ENCODE peak calls at places on chromosomes 6 and 20, in seven cellular contexts. G is spleen, R is stomach, T is astrocyte of the cerebellum, Q is natural killer cell, Z is HFFc6, H is progenitor cell of endocrine pancreas. P is an unnamed sample.

GRCh38 chr6:2857580-2858337 is 16.1 kb upstream of the SERPINB1 start:
- DNase-seq in Z (no peak), T (no peak), H (no peak), R (no peak), Q (peak; percentile 60), G (peak; percentile 87), P (no peak)

GRCh38 chr6:36783603-36784378 is 55.5 kb downstream of the CPNE5 start:
- DNase-seq in T (no peak), H (no peak), Q (no peak), R (no peak), G (no peak), Z (no peak), P (no peak)

GRCh38 chr6:43307451-43308100 is 1.1 kb downstream of the CRIP3 start:
- DNase-seq in R (no peak), T (no peak), H (no peak), Q (no peak), Z (no peak), G (peak; percentile 79), P (no peak)

GRCh38 chr20:13723015-13723414 is 61.7 kb downstream of the ESF1 start:
- DNase-seq in Q (no peak), R (no peak), Z (no peak), H (no peak), T (no peak), G (no peak), P (no peak)

GRCh38 chr20:2633381-2633780 is 19.1 kb upstream of the NOP56 start:
- DNase-seq in Z (no peak), T (no peak), R (no peak), G (no peak), Q (no peak), H (no peak), P (no peak)

GRCh38 chr20:3645309-3646066 is 17.7 kb downstream of the GFRA4 start:
- DNase-seq in H (no peak), T (no peak), Z (no peak), Q (no peak), G (no peak), R (no peak), P (no peak)

GRCh38 chr6:117441824-117442264 is 16.1 kb upstream of the ROS1 start:
- DNase-seq in Q (no peak), Z (no peak), G (no peak), R (no peak), H (no peak), T (peak; percentile 52), P (no peak)

GRCh38 chr20:49568491-49569151 is 684 bp upstream of the PTGIS start:
- DNase-seq in G (no peak), Q (no peak), R (peak; percentile 17), H (no peak), Z (no peak), T (no peak), P (no peak)

GRCh38 chr20:51469046-51469445 is 73.5 kb downstream of the NFATC2 start:
- DNase-seq in Z (no peak), T (no peak), Q (no peak), G (peak; percentile 34), H (no peak), R (no peak), P (no peak)

GRCh38 chr6:132768051-132768517 is 10.4 kb upstream of the VNN2 start:
- DNase-seq in T (no peak), G (peak; percentile 82), H (peak; percentile 9), Q (peak; percentile 21), Z (peak; percentile 36), R (peak; percentile 52), P (no peak)

GRCh38 chr6:16623733-16624132 is 137.5 kb downstream of the ATXN1 start:
- DNase-seq in Z (no peak), H (no peak), T (no peak), R (no peak), G (no peak), Q (no peak), P (no peak)

GRCh38 chr6:109242923-109243322 is 139.3 kb downstream of the CD164 start:
- DNase-seq in Z (peak; percentile 32), Q (no peak), T (no peak), H (no peak), R (no peak), G (no peak), P (no peak)

GRCh38 chr20:33796263-33796906 is 14.8 kb upstream of the CHMP4B start:
- DNase-seq in Z (no peak), T (no peak), R (peak; percentile 82), H (peak; percentile 55), Q (no peak), G (no peak), P (no peak)

GRCh38 chr6:165886169-165886568 is 223.1 kb upstream of the PDE10A start:
- DNase-seq in Q (no peak), Z (no peak), R (no peak), H (no peak), T (no peak), G (no peak), P (no peak)

GRCh38 chr6:105210932-105211531 is 31.2 kb upstream of the POPDC3 start:
- DNase-seq in Z (no peak), G (no peak), R (no peak), H (no peak), Q (no peak), T (no peak), P (no peak)

GRCh38 chr6:89952696-89953095 is 58.4 kb downstream of the GJA10 start:
- DNase-seq in H (no peak), Q (peak; percentile 32), Z (peak; percentile 85), T (peak; percentile 86), R (no peak), G (no peak), P (no peak)

GRCh38 chr6:25414168-25414567 is 135.0 kb downstream of the CARMIL1 start:
- DNase-seq in G (no peak), T (no peak), Q (no peak), R (no peak), H (no peak), Z (no peak), P (peak; percentile 8)

GRCh38 chr20:13772529-13772928 is 12.2 kb downstream of the ESF1 start:
- DNase-seq in T (no peak), Q (no peak), G (no peak), H (no peak), R (no peak), Z (no peak), P (no peak)

GRCh38 chr6:153941768-153942167 is 97.3 kb upstream of the OPRM1 start:
- DNase-seq in Q (no peak), H (no peak), G (no peak), T (no peak), Z (no peak), R (no peak), P (no peak)

GRCh38 chr6:108080010-108080780 is 5.7 kb upstream of the OSTM1 start:
- DNase-seq in H (no peak), T (peak; percentile 76), G (no peak), Q (no peak), Z (peak; percentile 48), R (no peak), P (no peak)

GRCh38 chr6:168514216-168514615 is 73.2 kb downstream of the SMOC2 start:
- DNase-seq in Z (no peak), H (no peak), T (no peak), G (no peak), R (peak; percentile 78), Q (no peak), P (no peak)

GRCh38 chr6:125612400-125612846 is 137.0 kb upstream of the HEY2 start:
- DNase-seq in Z (no peak), G (no peak), R (no peak), T (no peak), H (no peak), Q (no peak), P (no peak)

GRCh38 chr6:53734473-53735299 is 60.1 kb upstream of the LRRC1 start:
- DNase-seq in T (peak; percentile 71), R (peak; percentile 60), Z (peak; percentile 90), Q (no peak), H (no peak), G (no peak), P (no peak)
- TF ChIP-seq CTCF in T (peak; percentile 33), R (no peak), Z (peak; percentile 78), Q (no peak), H (peak; percentile 49), G (no peak), P (peak; percentile 4)

GRCh38 chr6:137271245-137272183 is 52.3 kb upstream of the IFNGR1 start:
- DNase-seq in G (no peak), Q (no peak), T (peak; percentile 56), Z (peak; percentile 46), R (no peak), H (no peak), P (peak; percentile 31)
- TF ChIP-seq CTCF in G (peak; percentile 80), Q (peak; percentile 91), T (peak; percentile 88), Z (peak; percentile 92), R (peak; percentile 86), H (peak; percentile 90), P (peak; percentile 95)

GRCh38 chr20:45463113-45463512 is 6.4 kb upstream of the WFDC2 start:
- DNase-seq in H (no peak), G (no peak), Q (no peak), R (no peak), T (no peak), Z (no peak), P (no peak)

GRCh38 chr20:45461225-45461624 is 8.3 kb upstream of the WFDC2 start:
- DNase-seq in Q (no peak), Z (no peak), G (no peak), T (no peak), R (no peak), H (no peak), P (no peak)

GRCh38 chr20:45462711-45463110 is 6.8 kb upstream of the WFDC2 start:
- DNase-seq in T (no peak), Z (no peak), Q (no peak), G (no peak), R (no peak), H (no peak), P (no peak)

GRCh38 chr20:45456632-45457031 is 12.9 kb upstream of the WFDC2 start:
- DNase-seq in T (no peak), Z (no peak), G (no peak), R (peak; percentile 70), H (no peak), Q (no peak), P (no peak)

DNA sequence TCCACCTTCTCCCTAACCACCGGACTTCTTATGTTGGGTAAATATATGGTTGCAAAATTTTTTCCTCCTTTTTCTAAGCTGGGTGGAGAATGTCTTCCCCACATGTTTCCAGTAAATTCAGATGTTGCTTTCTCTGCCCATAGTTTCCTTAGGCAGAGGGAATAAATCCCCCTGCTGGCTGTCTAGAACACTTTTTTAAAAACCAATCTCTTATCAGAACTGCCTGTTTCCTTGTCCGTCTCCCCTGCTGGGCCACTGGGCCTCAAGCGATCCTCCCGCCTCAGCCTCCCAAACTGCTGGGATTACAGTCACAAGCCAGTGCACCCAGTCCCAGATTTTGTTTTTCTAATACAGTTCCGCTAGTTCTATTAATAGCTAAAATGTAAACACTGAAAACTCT is 9.9 kb upstream of the WFDC2 start:
- DNase-seq in G (no peak), R (no peak), Q (no peak), Z (peak; percentile 18), T (no peak), H (no peak), P (no peak)
- TF ChIP-seq CTCF in G (no peak), R (peak; percentile 15), Q (no peak), Z (peak; percentile 56), T (no peak), H (peak; percentile 40), P (peak; percentile 18)

DNA sequence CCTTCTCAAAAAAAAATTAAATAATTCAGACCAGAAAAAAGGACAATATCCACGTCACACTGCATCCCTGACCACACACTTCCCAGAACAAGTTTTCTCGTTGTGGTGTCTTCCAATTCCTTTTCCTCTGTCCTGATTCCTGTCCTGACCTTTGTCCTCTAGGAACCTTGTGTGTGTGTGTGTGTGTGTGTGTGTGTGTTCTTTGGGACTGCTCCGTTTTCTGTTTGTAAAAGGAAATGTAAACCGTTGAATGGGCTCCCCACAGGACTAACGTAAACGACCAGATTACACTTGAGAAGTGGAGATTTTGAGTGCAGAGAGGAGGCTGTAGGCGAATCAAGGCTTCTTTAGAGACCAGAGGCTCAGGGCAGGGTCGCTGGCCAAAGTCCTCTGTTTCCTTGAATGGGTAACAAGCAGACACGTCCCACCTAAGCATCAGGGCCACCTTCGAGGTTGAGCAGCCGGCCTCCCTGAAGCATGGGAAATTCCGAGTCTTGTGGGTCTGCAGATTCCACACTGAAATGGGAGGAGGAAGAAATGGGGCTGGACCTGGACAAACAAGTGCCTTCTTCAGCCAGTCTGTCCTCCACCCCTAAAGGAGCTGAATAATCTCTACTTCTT is 7.3 kb downstream of the ZBTB46 start:
- DNase-seq in H (no peak), Z (no peak), R (no peak), Q (no peak), T (no peak), G (no peak), P (no peak)
- TF ChIP-seq CTCF in H (no peak), Z (no peak), R (no peak), Q (no peak), T (no peak), G (no peak), P (no peak)